ENCODE peak calls at places on chromosomes 3 and 15, in seven cellular contexts. A, V, Y, W, L, N and F are unnamed samples.

GRCh38 chr3:138948371-138949001 is 1.5 kb downstream of the FOXL2NB start:
- DNase-seq in A (no peak), V (no peak), Y (no peak), W (no peak), L (no peak), N (no peak), F (peak; percentile 63)

GRCh38 chr3:150158974-150159625 is 188.4 kb upstream of the PFN2 start:
- DNase-seq in A (no peak), V (no peak), Y (no peak), W (no peak), L (no peak), N (peak; percentile 29), F (no peak)

GRCh38 chr15:81363713-81364112 is 10.3 kb downstream of the TMC3 start:
- DNase-seq in A (no peak), V (peak; percentile 34), Y (no peak), W (no peak), L (no peak), N (no peak), F (no peak)

GRCh38 chr3:123397050-123397590 is 51.8 kb downstream of the ADCY5 start:
- DNase-seq in A (no peak), V (no peak), Y (no peak), W (no peak), L (no peak), N (no peak), F (no peak)

GRCh38 chr15:41861736-41862356 is 23.2 kb downstream of the PLA2G4B start:
- DNase-seq in A (no peak), V (no peak), Y (no peak), W (no peak), L (no peak), N (no peak), F (no peak)

GRCh38 chr15:96121066-96121465 is 209.4 kb upstream of the NR2F2 start:
- DNase-seq in A (no peak), V (no peak), Y (no peak), W (no peak), L (no peak), N (no peak), F (no peak)

GRCh38 chr3:190012314-190012782 is 108.3 kb downstream of the P3H2 start:
- DNase-seq in A (no peak), V (no peak), Y (no peak), W (no peak), L (no peak), N (no peak), F (peak; percentile 60)

GRCh38 chr3:16302082-16302631 is 37.1 kb downstream of the OXNAD1 start:
- DNase-seq in A (no peak), V (no peak), Y (no peak), W (peak; percentile 67), L (no peak), N (no peak), F (no peak)

GRCh38 chr3:9915252-9916141 is 1.4 kb upstream of the IL17RC start:
- DNase-seq in A (peak; percentile 86), V (peak; percentile 76), Y (no peak), W (no peak), L (peak; percentile 72), N (peak; percentile 74), F (peak; percentile 88)